ENCODE peak calls at places on chromosomes 11 and 22, in seven cellular contexts. T is CD8-positive, alpha-beta T cell; G is ovary; O is AG04450; I is upper lobe of right lung; J is hepatocyte; M is CD8-positive, alpha-beta memory T cell. Y is an unnamed sample.

GRCh38 chr22:26590525-26590858 is 560 bp upstream of the TPST2 start:
- DNase-seq in T (no peak), I (no peak), G (no peak), M (no peak), O (no peak), J (no peak), Y (no peak)

GRCh38 chr11:130428271-130428670 is at the start of gene ADAMTS8:
- DNase-seq in M (no peak), T (no peak), I (peak; percentile 65), G (no peak), J (no peak), O (no peak), Y (no peak)

GRCh38 chr11:129312741-129313587 is 62.7 kb upstream of the BARX2 start:
- DNase-seq in G (no peak), T (no peak), I (no peak), M (no peak), J (no peak), O (no peak), Y (no peak)

GRCh38 chr11:112255075-112255739 is 5.5 kb downstream of the PLET1 start:
- DNase-seq in M (no peak), J (no peak), I (no peak), O (no peak), G (no peak), T (no peak), Y (peak; percentile 89)

GRCh38 chr11:120024046-120024445 is 113.9 kb downstream of the TRIM29 start:
- DNase-seq in G (no peak), J (no peak), T (no peak), M (no peak), I (no peak), O (no peak), Y (no peak)

GRCh38 chr11:72781063-72781312 is 12.9 kb downstream of the STARD10 start:
- DNase-seq in J (peak; percentile 68), I (peak; percentile 85), O (no peak), T (no peak), M (no peak), G (no peak), Y (no peak)

GRCh38 chr11:120517390-120518315 is 6.1 kb downstream of the GRIK4 start:
- DNase-seq in O (no peak), T (no peak), J (peak; percentile 59), M (no peak), I (peak; percentile 62), G (peak; percentile 59), Y (no peak)

GRCh38 chr11:83666149-83666548 is 380.0 kb upstream of the CCDC90B start:
- DNase-seq in J (no peak), O (no peak), G (no peak), I (no peak), T (no peak), M (no peak), Y (no peak)

GRCh38 chr11:26268980-26269660 is 62.8 kb upstream of the ANO3 start:
- DNase-seq in T (no peak), M (no peak), O (no peak), J (no peak), G (no peak), I (no peak), Y (no peak)

GRCh38 chr11:1112351-1113191 is 37.9 kb downstream of the MUC2 start:
- DNase-seq in T (no peak), G (no peak), I (peak; percentile 37), J (no peak), O (no peak), M (no peak), Y (no peak)

GRCh38 chr11:132123449-132123848 is 753.0 kb downstream of the NTM start:
- DNase-seq in T (no peak), M (no peak), J (no peak), O (no peak), G (no peak), I (no peak), Y (no peak)

GRCh38 chr11:132131051-132131450 is 760.6 kb downstream of the NTM start:
- DNase-seq in G (no peak), J (no peak), I (no peak), M (no peak), O (no peak), T (no peak), Y (no peak)

GRCh38 chr11:132125855-132126841 is 755.7 kb downstream of the NTM start:
- DNase-seq in I (no peak), G (no peak), T (no peak), J (no peak), M (no peak), O (no peak), Y (peak; percentile 54)

GRCh38 chr11:132123854-132124835 is 753.7 kb downstream of the NTM start:
- DNase-seq in O (no peak), G (no peak), J (no peak), I (no peak), T (no peak), M (no peak), Y (no peak)

DNA sequence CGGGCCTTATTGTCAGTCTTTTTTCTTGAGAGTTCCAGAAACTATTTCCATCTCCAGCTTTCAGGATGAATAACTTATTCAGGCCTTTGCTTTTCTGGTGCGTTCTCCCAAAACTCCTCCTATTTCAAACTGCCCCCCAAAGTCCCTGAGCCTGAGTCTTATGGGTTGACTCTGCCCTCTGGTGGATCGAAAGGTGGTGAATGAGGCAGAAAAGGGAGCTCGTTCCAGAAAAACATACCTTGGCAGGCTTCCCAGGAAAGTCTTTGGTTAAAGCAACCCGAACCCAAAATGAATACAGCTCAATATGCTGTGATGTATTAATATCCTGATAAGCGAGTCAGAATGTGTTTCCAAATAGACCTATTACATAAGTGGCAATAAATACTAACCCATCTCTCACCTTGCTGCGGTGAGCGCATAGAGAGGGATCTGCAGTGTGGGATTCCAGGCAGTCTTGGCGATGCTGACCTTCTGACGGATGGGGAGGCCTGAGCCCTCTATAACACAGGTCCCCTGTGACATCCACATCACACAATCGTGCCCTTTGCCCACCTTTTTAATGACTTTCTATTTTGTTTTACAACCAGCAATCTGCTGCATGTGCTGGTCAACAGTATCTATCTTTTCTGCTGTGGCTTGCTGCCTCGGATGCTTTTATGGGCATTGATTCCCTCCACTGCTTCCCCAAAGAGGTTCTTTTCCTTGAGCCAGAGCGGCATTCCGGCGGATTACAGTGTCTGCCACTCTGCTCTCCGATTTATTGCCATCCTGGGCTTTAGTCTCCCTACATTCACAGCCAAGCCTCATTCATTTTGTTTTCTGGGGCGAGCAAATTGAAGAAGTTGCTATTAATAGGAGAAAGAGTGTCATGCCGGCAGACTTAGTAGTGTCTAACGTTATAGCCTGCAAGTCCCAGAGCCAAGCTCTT is 756.8 kb downstream of the NTM start:
- DNase-seq in G (no peak), O (peak; percentile 84), T (no peak), M (no peak), I (no peak), J (peak; percentile 72), Y (peak; percentile 67)
- H3K4me3 ChIP-seq in G (no peak overlapping the region), O (peak overlapping the region; percentile 45), T (no peak overlapping the region), M (no peak overlapping the region), I (peak overlapping the region; percentile 39), J (no peak overlapping the region), Y (peak overlapping the region; percentile 41)

DNA sequence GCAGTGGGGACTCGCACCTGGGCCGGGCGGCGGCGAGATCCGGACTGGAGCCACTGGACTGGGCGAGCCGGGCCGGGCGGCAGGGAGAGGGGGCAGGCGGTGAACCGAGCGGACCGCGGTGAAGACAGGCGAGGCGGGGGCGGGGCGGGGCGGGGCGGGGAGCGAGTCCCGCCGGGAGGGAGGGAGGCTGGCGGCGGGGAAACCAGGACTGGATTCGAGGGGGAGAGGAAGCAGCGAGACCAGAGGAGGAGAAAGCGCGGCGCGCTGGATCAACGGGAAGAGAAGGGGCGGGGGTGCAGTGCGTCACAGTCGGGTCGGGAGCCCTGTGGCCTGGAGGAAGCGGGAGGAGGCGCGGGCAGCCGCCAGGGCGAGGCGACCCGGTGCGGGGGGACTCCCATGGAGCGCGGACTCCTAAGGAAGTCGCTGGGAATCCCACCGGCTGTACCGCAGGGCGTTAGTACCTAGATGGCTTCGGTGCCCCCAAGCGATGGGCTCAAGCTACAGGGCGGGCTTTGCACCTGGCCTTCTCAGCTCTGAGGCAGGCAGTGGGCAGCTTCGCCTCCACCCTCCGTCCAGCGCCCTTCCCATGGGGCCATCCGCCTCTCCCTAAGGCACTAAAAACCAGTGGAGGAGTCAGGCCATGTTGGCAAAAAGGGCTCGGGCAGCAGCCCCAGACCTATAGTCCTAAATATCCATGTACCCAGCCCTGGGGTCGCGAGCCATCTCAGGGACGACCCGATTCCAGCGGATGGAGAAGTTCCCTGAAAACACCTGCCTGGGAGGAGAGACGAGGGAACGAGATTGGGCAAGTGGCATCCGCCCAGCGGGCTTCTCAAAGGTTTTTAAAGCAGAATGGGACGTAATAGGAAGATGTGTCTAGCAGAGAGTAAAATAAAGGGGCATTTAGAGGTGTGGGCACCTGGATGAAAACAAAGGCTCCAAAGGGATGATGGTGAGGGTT is at the start of gene TMEM121B:
- DNase-seq in I (peak; percentile 82), M (no peak), G (peak; percentile 21), O (no peak), T (no peak), J (peak; percentile 84), Y (peak; percentile 15)
- H3K4me3 ChIP-seq in I (peak within 1 kb of the TSS; percentile 54), M (no peak within 1 kb of the TSS), G (peak within 1 kb of the TSS; percentile 38), O (peak within 1 kb of the TSS; percentile 46), T (no peak within 1 kb of the TSS), J (peak within 1 kb of the TSS; percentile 61), Y (peak within 1 kb of the TSS; percentile 49)

GRCh38 chr22:25449781-25450317 is 114.6 kb upstream of the GRK3 start:
- DNase-seq in J (no peak), O (no peak), G (no peak), I (no peak), M (no peak), T (no peak), Y (no peak)

GRCh38 chr22:25447689-25448434 is 116.6 kb upstream of the GRK3 start:
- DNase-seq in J (peak; percentile 92), O (peak; percentile 33), M (peak; percentile 82), G (peak; percentile 82), I (peak; percentile 94), T (peak; percentile 93), Y (peak; percentile 17)

GRCh38 chr22:25448435-25449051 is 115.9 kb upstream of the GRK3 start:
- DNase-seq in O (no peak), G (no peak), I (no peak), M (no peak), J (peak; percentile 30), T (no peak), Y (no peak)

GRCh38 chr22:25451480-25452114 is 112.9 kb upstream of the GRK3 start:
- DNase-seq in J (no peak), G (no peak), O (no peak), M (no peak), I (no peak), T (no peak), Y (no peak)

DNA sequence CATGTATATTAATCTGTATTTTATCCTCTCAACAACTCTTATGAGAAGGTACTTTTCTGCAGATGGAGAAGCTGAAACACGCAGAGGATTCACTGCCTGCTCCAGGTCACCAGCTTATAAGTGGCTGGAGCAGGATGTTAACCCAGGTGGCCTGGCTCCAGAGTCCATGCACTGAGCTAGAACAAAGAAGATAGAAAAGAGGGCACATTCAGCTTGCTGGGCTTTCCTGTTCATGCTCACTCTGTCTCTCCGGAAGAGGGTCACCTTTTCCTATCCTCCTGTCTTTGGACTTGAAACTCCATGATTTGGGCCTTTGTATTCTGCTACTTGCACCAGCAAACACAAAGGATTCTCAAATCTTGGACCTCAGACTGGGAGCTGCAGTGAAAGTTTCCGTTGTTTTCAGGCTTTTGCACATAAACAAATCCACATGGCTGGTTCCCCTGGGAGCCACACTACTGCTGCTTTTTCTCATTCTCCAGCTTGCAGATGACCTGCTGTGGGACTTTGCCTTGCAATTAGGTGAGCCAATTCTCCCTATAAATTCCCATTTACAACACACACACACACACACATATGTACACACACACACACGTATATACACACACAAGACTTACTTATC is 117.3 kb upstream of the GRK3 start:
- DNase-seq in M (no peak), J (no peak), T (no peak), O (no peak), G (no peak), I (no peak), Y (no peak)
- H3K4me3 ChIP-seq in M (no peak overlapping the region), J (no peak overlapping the region), T (no peak overlapping the region), O (no peak overlapping the region), G (no peak overlapping the region), I (no peak overlapping the region), Y (no peak overlapping the region)

GRCh38 chr11:86193297-86194095 is 51.1 kb upstream of the EED start:
- DNase-seq in I (peak; percentile 70), O (peak; percentile 47), M (peak; percentile 45), T (peak; percentile 74), J (peak; percentile 80), G (peak; percentile 28), Y (peak; percentile 38)
- H3K4me3 ChIP-seq in I (peak overlapping the region; percentile 12), O (no peak overlapping the region), M (peak overlapping the region; percentile 33), T (peak overlapping the region; percentile 54), J (no peak overlapping the region), G (no peak overlapping the region), Y (peak overlapping the region; percentile 10)